ENCODE peak calls at places on chromosomes 7 and 10, in six cellular contexts. R, J, F, M, P and Y are unnamed samples.

GRCh38 chr10:23439452-23439919 is 611 bp downstream of the OTUD1 start:
- DNase-seq in J (no peak), M (peak), F (no peak), P (no peak), R (peak), Y (no peak)

GRCh38 chr10:48258083-48258482 is 16.4 kb downstream of the FRMPD2 start:
- DNase-seq in J (no peak), M (no peak), R (no peak), F (no peak), P (no peak), Y (no peak)

GRCh38 chr7:137925091-137925490 is 76.8 kb downstream of the CREB3L2 start:
- DNase-seq in P (no peak), J (no peak), F (no peak), M (no peak), R (no peak), Y (no peak)

GRCh38 chr7:106732045-106732444 is 71.1 kb upstream of the CCDC71L start:
- DNase-seq in J (no peak), F (no peak), M (no peak), P (no peak), R (peak), Y (no peak)

GRCh38 chr10:20694296-20694695 is 202.8 kb downstream of the NEBL start:
- DNase-seq in P (no peak), R (no peak), M (no peak), F (no peak), J (no peak), Y (no peak)

GRCh38 chr10:100985336-100985735 is 2.0 kb downstream of the MRPL43 start:
- DNase-seq in F (no peak), P (no peak), J (no peak), M (no peak), R (no peak), Y (no peak)

GRCh38 chr7:130853503-130854279 is 119.7 kb upstream of the KLF14 start:
- DNase-seq in R (no peak), J (no peak), P (no peak), M (no peak), F (no peak), Y (no peak)

GRCh38 chr10:110437351-110437605 is 60.4 kb upstream of the DUSP5 start:
- DNase-seq in F (no peak), R (no peak), M (no peak), P (no peak), J (no peak), Y (no peak)

GRCh38 chr7:863106-863505 is 13.2 kb upstream of the GET4 start:
- DNase-seq in P (no peak), J (no peak), R (no peak), M (no peak), F (no peak), Y (no peak)

GRCh38 chr7:101816499-101817030 is 861 bp upstream of the CUX1 start:
- DNase-seq in P (peak), F (no peak), R (peak), M (peak), J (no peak), Y (no peak)
- TF ChIP-seq CTCF in P (no peak), F (no peak), R (no peak), M (no peak), J (no peak), Y (no peak)

GRCh38 chr10:113175756-113176651 is 226.0 kb downstream of the TCF7L2 start:
- DNase-seq in J (peak), P (no peak), F (no peak), M (no peak), R (no peak), Y (no peak)
- TF ChIP-seq POLR2A in J (no peak), P (no peak), F (no peak), M (no peak), R (no peak), Y (no peak)

DNA sequence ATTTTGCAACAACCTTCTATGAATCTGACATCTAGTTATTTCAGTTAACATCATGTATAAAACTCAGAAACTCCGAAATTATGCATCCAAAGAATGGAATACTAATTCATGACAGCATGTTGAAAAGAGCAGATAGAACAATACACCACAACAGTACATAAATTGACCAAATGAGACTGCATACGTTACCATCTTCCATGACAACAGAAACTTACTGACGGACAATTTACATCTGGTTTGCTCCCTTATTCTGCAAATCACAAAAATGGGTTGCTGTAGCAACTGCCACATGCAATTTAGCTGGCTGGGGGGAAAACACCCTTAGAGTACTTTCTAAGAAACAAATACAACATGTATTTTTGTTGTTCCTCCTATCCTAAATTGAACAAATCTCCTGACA is 14.3 kb downstream of the LRRN3 start:
- DNase-seq in P (no peak), F (no peak), J (no peak), R (no peak), M (no peak), Y (no peak)
- TF ChIP-seq POLR2AphosphoS5 in P (no peak), F (no peak), J (no peak), R (no peak), M (no peak), Y (no peak)

GRCh38 chr10:83373659-83374058 is 765.6 kb upstream of the GHITM start:
- DNase-seq in J (no peak), F (peak), M (no peak), P (no peak), R (peak), Y (no peak)
- TF ChIP-seq CTCF in J (no peak), F (peak), M (no peak), P (no peak), R (no peak), Y (no peak)

GRCh38 chr10:88954458-88955083 is 2.0 kb upstream of the ACTA2 start:
- DNase-seq in P (no peak), F (no peak), M (no peak), R (no peak), J (no peak), Y (no peak)

GRCh38 chr10:88953662-88954061 is 1.1 kb upstream of the ACTA2 start:
- DNase-seq in J (no peak), R (no peak), F (no peak), M (no peak), P (no peak), Y (no peak)

GRCh38 chr10:88949912-88950664 is 2.5 kb downstream of the ACTA2 start:
- DNase-seq in M (no peak), F (no peak), J (no peak), P (no peak), R (no peak), Y (no peak)

GRCh38 chr10:88949051-88949450 is 3.5 kb downstream of the ACTA2 start:
- DNase-seq in M (no peak), R (no peak), P (no peak), J (no peak), F (no peak), Y (no peak)

GRCh38 chr10:88952647-88953111 is at the start of gene ACTA2:
- DNase-seq in M (peak), R (no peak), J (no peak), P (peak), F (no peak), Y (peak)
- TF ChIP-seq POLR2A in M (peak), R (no peak), J (no peak), P (no peak), F (no peak), Y (peak)